ENCODE peak calls at places on chromosomes 3 and 15, in six cellular contexts. Y is endodermal cell; I is CD8-positive, alpha-beta memory T cell; N is cardiac muscle cell; P is skeletal muscle cell; U is fibroblast of mammary gland. J is an unnamed sample.

GRCh38 chr15:41936649-41937567 is 35.4 kb downstream of the EHD4 start:
- DNase-seq in U (no peak), I (peak; percentile 90), N (peak; percentile 71), Y (no peak), P (no peak), J (no peak)

GRCh38 chr3:126349071-126349470 is 8.1 kb downstream of the KLF15 start:
- DNase-seq in U (no peak), N (no peak), I (no peak), Y (no peak), P (no peak), J (no peak)

GRCh38 chr15:35713733-35714132 is 167.8 kb upstream of the DPH6 start:
- DNase-seq in U (peak; percentile 54), P (peak; percentile 52), Y (no peak), N (peak; percentile 57), I (no peak), J (no peak)

GRCh38 chr3:64685331-64685799 is 2.4 kb downstream of the ADAMTS9 start:
- DNase-seq in U (peak; percentile 71), N (peak; percentile 72), Y (no peak), P (peak; percentile 74), I (no peak), J (no peak)

GRCh38 chr15:92097473-92098178 is 244.1 kb downstream of the SLCO3A1 start:
- DNase-seq in P (no peak), N (peak; percentile 69), U (peak; percentile 55), Y (peak; percentile 93), I (peak; percentile 59), J (no peak)

GRCh38 chr15:96553006-96553405 is 222.5 kb downstream of the NR2F2 start:
- DNase-seq in U (peak; percentile 6), N (no peak), P (no peak), Y (no peak), I (no peak), J (no peak)

GRCh38 chr3:23664459-23664858 is 141.3 kb upstream of the UBE2E1 start:
- DNase-seq in Y (no peak), U (peak; percentile 63), N (no peak), P (no peak), I (no peak), J (no peak)

GRCh38 chr3:127002195-127003174 is 19.6 kb downstream of the PLXNA1 start:
- DNase-seq in U (peak; percentile 90), I (no peak), Y (peak; percentile 97), N (peak; percentile 96), P (peak; percentile 70), J (peak; percentile 89)

GRCh38 chr3:145272684-145273083 is 888.3 kb downstream of the PLOD2 start:
- DNase-seq in Y (no peak), N (peak; percentile 66), U (peak; percentile 58), P (no peak), I (no peak), J (no peak)

GRCh38 chr15:49380912-49381311 is 42.1 kb upstream of the FGF7 start:
- DNase-seq in P (no peak), Y (peak; percentile 72), I (no peak), N (no peak), U (peak; percentile 12), J (no peak)

GRCh38 chr3:183490653-183491052 is 62.2 kb upstream of the MCF2L2 start:
- DNase-seq in Y (peak; percentile 42), P (no peak), U (no peak), N (no peak), I (no peak), J (peak; percentile 61)

GRCh38 chr3:110815008-110815583 is 256.5 kb upstream of the NECTIN3 start:
- DNase-seq in Y (no peak), N (peak; percentile 85), I (no peak), U (peak; percentile 91), P (peak; percentile 79), J (no peak)

GRCh38 chr3:16026753-16027152 is 147.7 kb upstream of the GALNT15 start:
- DNase-seq in U (peak; percentile 15), N (peak; percentile 3), Y (no peak), I (no peak), P (no peak), J (no peak)

GRCh38 chr15:36959746-36960145 is 140.6 kb downstream of the MEIS2 start:
- DNase-seq in U (no peak), I (no peak), Y (no peak), N (no peak), P (no peak), J (no peak)

GRCh38 chr3:8793242-8793641 is 23.8 kb upstream of the OXTR start:
- DNase-seq in U (peak; percentile 81), P (no peak), Y (no peak), I (no peak), N (peak; percentile 20), J (no peak)

GRCh38 chr3:127535106-127535785 is 55.3 kb downstream of the TPRA1 start:
- DNase-seq in I (no peak), N (no peak), P (no peak), U (no peak), Y (no peak), J (no peak)

GRCh38 chr3:99808163-99808794 is 9.4 kb upstream of the CMSS1 start:
- DNase-seq in U (peak; percentile 83), Y (peak; percentile 86), N (peak; percentile 88), I (peak; percentile 58), P (peak; percentile 52), J (peak; percentile 55)

GRCh38 chr15:81809543-81809942 is 236.3 kb downstream of the MEX3B start:
- DNase-seq in Y (peak; percentile 70), N (peak; percentile 16), I (no peak), P (no peak), U (peak; percentile 3), J (no peak)

GRCh38 chr3:134018850-134019249 is 10.9 kb downstream of the SLCO2A1 start:
- DNase-seq in U (no peak), I (no peak), N (no peak), P (no peak), Y (no peak), J (no peak)

GRCh38 chr3:114144909-114145688 is 33.8 kb downstream of the DRD3 start:
- DNase-seq in N (peak; percentile 95), Y (no peak), U (peak; percentile 96), P (peak; percentile 88), I (no peak), J (peak; percentile 39)

GRCh38 chr3:9986230-9986725 is 363 bp downstream of the EMC3 start:
- DNase-seq in N (no peak), U (no peak), P (no peak), Y (no peak), I (no peak), J (no peak)
- H3K4me3 ChIP-seq in N (peak overlapping the region; percentile 95), U (peak overlapping the region; percentile 99), P (peak overlapping the region; percentile 93), Y (peak overlapping the region; percentile 95), I (peak overlapping the region; percentile 100), J (peak overlapping the region; percentile 79)

GRCh38 chr3:40451551-40451950 is 5.6 kb upstream of the RPL14 start:
- DNase-seq in I (no peak), P (no peak), Y (no peak), N (no peak), U (no peak), J (no peak)

GRCh38 chr3:40450438-40450837 is 6.7 kb upstream of the RPL14 start:
- DNase-seq in I (no peak), P (no peak), U (no peak), N (no peak), Y (no peak), J (no peak)

GRCh38 chr3:40452562-40452875 is 4.6 kb upstream of the RPL14 start:
- DNase-seq in P (no peak), I (no peak), Y (no peak), U (no peak), N (no peak), J (no peak)

GRCh38 chr3:40452876-40453730 is 4.0 kb upstream of the RPL14 start:
- DNase-seq in Y (peak; percentile 99), P (peak; percentile 96), U (peak; percentile 98), N (peak; percentile 99), I (peak; percentile 98), J (peak; percentile 98)

DNA sequence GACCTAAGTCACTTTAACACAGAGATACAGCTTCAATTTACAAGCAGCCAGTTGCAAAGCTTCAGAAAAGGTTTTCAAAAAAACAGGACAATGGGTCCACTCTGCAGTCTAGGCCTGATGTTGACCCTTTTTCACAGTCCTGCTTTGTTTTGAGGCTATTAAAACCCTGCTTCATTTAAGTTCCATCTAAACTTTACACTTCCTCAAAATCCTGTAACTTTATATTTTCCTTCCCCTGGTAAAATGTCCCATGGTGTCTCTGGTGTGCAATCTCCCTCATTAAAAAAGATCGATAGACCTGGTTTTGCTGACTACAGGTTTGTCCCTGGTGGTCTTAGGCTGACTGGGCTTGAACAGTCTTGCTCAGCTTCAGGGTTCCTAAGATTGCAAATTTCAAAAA is 5.1 kb upstream of the RPL14 start:
- DNase-seq in Y (no peak), P (no peak), I (no peak), U (no peak), N (no peak), J (no peak)
- H3K4me3 ChIP-seq in Y (peak overlapping the region; percentile 90), P (peak overlapping the region; percentile 66), I (peak overlapping the region; percentile 73), U (no peak overlapping the region), N (peak overlapping the region; percentile 66), J (no peak overlapping the region)

DNA sequence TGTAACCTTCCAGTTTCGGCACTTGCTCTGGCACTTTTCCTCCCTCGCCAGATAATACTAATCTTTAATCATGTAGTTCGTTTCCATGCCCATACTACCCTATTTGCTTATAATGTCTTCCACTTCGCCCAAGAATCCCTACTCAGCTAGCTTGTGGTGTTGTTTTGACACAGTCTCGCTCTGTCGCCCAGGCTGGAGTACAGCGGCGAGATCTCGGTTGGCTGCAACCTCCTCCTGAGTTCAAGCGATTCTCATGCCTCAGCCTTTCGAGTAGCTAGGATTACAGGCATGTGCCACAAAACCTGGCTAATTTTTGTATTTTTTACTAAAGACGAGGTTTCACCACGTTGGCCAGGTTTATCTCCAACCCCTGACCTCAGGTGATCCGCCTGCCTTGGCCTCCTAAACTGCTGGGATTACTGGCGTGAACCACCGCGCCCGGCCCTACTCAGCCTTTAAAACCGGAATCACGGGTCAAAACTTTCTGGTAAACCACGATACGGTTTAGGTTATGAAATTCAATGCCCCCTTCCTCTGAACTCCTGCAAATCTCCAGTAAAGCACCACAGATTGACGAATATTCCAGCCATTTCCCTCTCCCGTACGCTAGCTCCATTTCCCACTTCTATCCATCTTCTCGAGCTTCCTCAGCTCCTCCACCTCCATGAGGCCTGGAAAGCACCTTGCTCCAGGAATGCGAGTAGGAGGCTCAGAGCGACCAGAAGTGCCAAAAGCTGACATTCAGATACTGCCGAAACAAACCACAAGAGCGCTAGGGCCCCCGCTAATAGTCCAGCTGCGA is 869 bp upstream of the RAD51 start:
- DNase-seq in I (no peak), P (no peak), N (peak; percentile 6), U (no peak), Y (no peak), J (no peak)
- H3K4me3 ChIP-seq in I (peak overlapping the region; percentile 96), P (peak overlapping the region; percentile 97), N (peak overlapping the region; percentile 59), U (peak overlapping the region; percentile 95), Y (peak overlapping the region; percentile 99), J (peak overlapping the region; percentile 79)

GRCh38 chr3:118714800-118715199 is 319.8 kb downstream of the IGSF11 start:
- DNase-seq in U (no peak), I (no peak), N (no peak), Y (no peak), P (no peak), J (no peak)
- H3K4me3 ChIP-seq in U (no peak overlapping the region), I (no peak overlapping the region), N (no peak overlapping the region), Y (no peak overlapping the region), P (no peak overlapping the region), J (no peak overlapping the region)

DNA sequence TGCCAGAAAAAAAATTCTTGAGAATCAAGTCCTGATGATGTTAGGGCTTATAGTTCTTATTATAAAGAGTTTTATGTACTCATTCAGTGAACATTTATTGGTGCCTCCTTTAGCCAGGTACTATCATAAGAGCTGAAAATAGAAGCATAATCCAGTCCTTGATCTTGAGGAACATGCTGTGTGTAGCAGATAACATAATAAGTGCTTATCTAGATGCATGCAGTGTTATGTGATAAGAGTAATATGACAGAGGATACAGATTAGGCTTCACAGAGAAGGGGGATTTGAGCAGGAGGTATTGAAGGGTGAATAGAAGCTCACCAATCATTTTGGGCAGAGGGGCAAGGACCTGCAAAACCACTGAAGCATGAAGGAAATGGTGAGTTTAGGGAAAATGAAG is 1.1 kb downstream of the CCR2 start:
- DNase-seq in I (no peak), Y (no peak), P (no peak), N (no peak), U (no peak), J (no peak)
- H3K4me3 ChIP-seq in I (peak overlapping the region; percentile 29), Y (no peak overlapping the region), P (no peak overlapping the region), N (no peak overlapping the region), U (no peak overlapping the region), J (no peak overlapping the region)